ENCODE peak calls at places on chromosomes 16 and 17, in seven cellular contexts. N, P, S, W, T, V and C are unnamed samples.
A peak's percentile ranks its signal among the peaks of the same experiment; 100 is the strongest.

GRCh38 chr16:50665128-50665878 is 15.8 kb downstream of the SNX20 start:
- DNase-seq in S (peak; percentile 5), P (peak; percentile 55), N (peak; percentile 59), W (peak; percentile 11), T (peak; percentile 68), V (peak; percentile 67), C (peak; percentile 76)

GRCh38 chr17:37481001-37481665 is 8.6 kb upstream of the DUSP14 start:
- DNase-seq in N (no peak), W (no peak), S (no peak), T (no peak), V (no peak), P (no peak), C (no peak)

GRCh38 chr16:19698480-19699465 is 19.3 kb downstream of the KNOP1 start:
- DNase-seq in S (peak; percentile 83), V (no peak), P (no peak), T (no peak), N (no peak), W (no peak), C (no peak)

GRCh38 chr17:38749222-38750043 is 1.3 kb upstream of the PCGF2 start:
- DNase-seq in W (no peak), P (peak; percentile 25), T (no peak), N (no peak), V (no peak), S (peak; percentile 43), C (peak; percentile 65)

GRCh38 chr17:36575028-36575427 is 16.7 kb upstream of the DHRS11 start:
- DNase-seq in N (no peak), P (no peak), T (no peak), W (no peak), S (no peak), V (no peak), C (no peak)

GRCh38 chr17:2250140-2251095 is 53.2 kb downstream of the SMG6 start:
- DNase-seq in T (no peak), S (no peak), N (peak; percentile 37), P (no peak), V (no peak), W (no peak), C (no peak)

GRCh38 chr17:8459109-8459508 is 23.4 kb downstream of the NDEL1 start:
- DNase-seq in W (no peak), V (no peak), S (no peak), P (peak; percentile 97), T (no peak), N (no peak), C (no peak)

GRCh38 chr17:38893612-38894011 is 23.8 kb downstream of the LASP1 start:
- DNase-seq in S (no peak), T (no peak), N (peak; percentile 31), P (no peak), V (no peak), W (no peak), C (no peak)

GRCh38 chr16:81181013-81181720 is 57.3 kb upstream of the BCO1 start:
- DNase-seq in N (no peak), S (peak; percentile 83), T (no peak), P (peak; percentile 17), W (peak; percentile 89), V (peak; percentile 85), C (peak; percentile 70)

GRCh38 chr17:58534331-58534730 is 19.9 kb upstream of the MTMR4 start:
- DNase-seq in S (no peak), W (no peak), T (no peak), P (no peak), N (no peak), V (no peak), C (no peak)

GRCh38 chr16:52633230-52633629 is 86.3 kb upstream of the TOX3 start:
- DNase-seq in T (no peak), N (no peak), S (no peak), V (no peak), P (no peak), W (no peak), C (no peak)

GRCh38 chr16:46927273-46927672 is 43.1 kb downstream of the GPT2 start:
- DNase-seq in V (no peak), W (no peak), S (no peak), T (no peak), N (no peak), P (no peak), C (no peak)

GRCh38 chr17:32240745-32241144 is 24.9 kb upstream of the RHBDL3 start:
- DNase-seq in V (no peak), W (no peak), S (no peak), P (no peak), N (no peak), T (no peak), C (no peak)

GRCh38 chr17:10875984-10876555 is 38.2 kb upstream of the PIRT start:
- DNase-seq in W (no peak), P (peak; percentile 40), N (no peak), S (no peak), V (peak; percentile 58), T (no peak), C (peak; percentile 47)

GRCh38 chr16:30724641-30725464 is 23.4 kb upstream of the PHKG2 start:
- DNase-seq in S (no peak), T (no peak), W (no peak), P (no peak), N (no peak), V (no peak), C (no peak)

GRCh38 chr16:27235055-27235937 is 32.0 kb downstream of the KDM8 start:
- DNase-seq in W (peak; percentile 52), P (peak; percentile 73), V (no peak), S (peak; percentile 81), N (peak; percentile 60), T (peak; percentile 90), C (peak; percentile 79)

GRCh38 chr17:17563530-17563929 is 28.0 kb downstream of the PEMT start:
- DNase-seq in T (no peak), P (no peak), N (no peak), V (no peak), W (no peak), S (no peak), C (no peak)

GRCh38 chr17:59331929-59332889 is 754 bp downstream of the YPEL2 start:
- DNase-seq in V (no peak), S (no peak), W (no peak), N (no peak), P (no peak), T (peak; percentile 19), C (no peak)

GRCh38 chr17:59796785-59797205 is 89.3 kb downstream of the VMP1 start:
- DNase-seq in V (no peak), W (no peak), S (no peak), T (no peak), N (no peak), P (no peak), C (no peak)

GRCh38 chr17:65797809-65798208 is 236.4 kb upstream of the AXIN2 start:
- DNase-seq in T (no peak), N (no peak), V (peak; percentile 50), W (no peak), P (no peak), S (no peak), C (peak; percentile 34)

GRCh38 chr17:15266325-15266950 is 1.3 kb upstream of the PMP22 start:
- DNase-seq in P (no peak), V (no peak), N (no peak), S (no peak), T (no peak), W (no peak), C (no peak)

GRCh38 chr17:27514595-27515413 is 58.6 kb downstream of the KSR1 start:
- DNase-seq in S (no peak), W (no peak), T (no peak), P (no peak), V (no peak), N (no peak), C (no peak)

GRCh38 chr17:74118504-74118903 is 85.0 kb upstream of the RPL38 start:
- DNase-seq in P (no peak), N (no peak), T (no peak), W (no peak), V (peak; percentile 85), S (no peak), C (peak; percentile 31)